ENCODE peak calls at places on chromosomes 6 and 20, in five cellular contexts. W, A, M, G and R are unnamed samples.
A peak's percentile ranks its signal among the peaks of the same experiment; 100 is the strongest.

GRCh38 chr6:75285156-75285639 is 606 bp upstream of the TMEM30A start:
- DNase-seq in W (no peak), A (no peak), M (no peak), G (no peak), R (no peak)

GRCh38 chr6:443621-444175 is 52.1 kb downstream of the IRF4 start:
- DNase-seq in W (no peak), A (no peak), M (no peak), G (no peak), R (no peak)

GRCh38 chr6:63644668-63645326 is 9.2 kb downstream of the PHF3 start:
- DNase-seq in W (no peak), A (no peak), M (no peak), G (no peak), R (no peak)

GRCh38 chr6:45965787-45966186 is 49.9 kb downstream of the CLIC5 start:
- DNase-seq in W (no peak), A (no peak), M (peak; percentile 22), G (no peak), R (peak; percentile 25)

GRCh38 chr6:119331676-119332286 is 17.8 kb downstream of the MAN1A1 start:
- DNase-seq in W (no peak), A (no peak), M (no peak), G (no peak), R (no peak)

GRCh38 chr20:53748821-53749402 is 155.3 kb upstream of the ZNF217 start:
- DNase-seq in W (no peak), A (no peak), M (peak; percentile 68), G (no peak), R (peak; percentile 79)

GRCh38 chr6:130889423-130889822 is 62.2 kb downstream of the SMLR1 start:
- DNase-seq in W (no peak), A (no peak), M (no peak), G (no peak), R (no peak)

GRCh38 chr6:84785676-84786075 is 21.3 kb upstream of the TBX18 start:
- DNase-seq in W (no peak), A (no peak), M (no peak), G (no peak), R (no peak)

GRCh38 chr20:24615353-24615752 is 145.9 kb downstream of the SYNDIG1 start:
- DNase-seq in W (no peak), A (no peak), M (no peak), G (no peak), R (no peak)

GRCh38 chr6:135686784-135687301 is 164.7 kb upstream of the PDE7B start:
- DNase-seq in W (no peak), A (no peak), M (peak; percentile 60), G (no peak), R (peak; percentile 32)

GRCh38 chr6:169962604-169963469 is 211.4 kb downstream of the ERMARD start:
- DNase-seq in W (peak; percentile 36), A (no peak), M (no peak), G (peak; percentile 39), R (no peak)

GRCh38 chr6:5738211-5738610 is 268.5 kb downstream of the NRN1 start:
- DNase-seq in W (no peak), A (no peak), M (no peak), G (no peak), R (no peak)

GRCh38 chr6:24524801-24525200 is 30.0 kb downstream of the ALDH5A1 start:
- DNase-seq in W (peak; percentile 37), A (peak; percentile 33), M (peak; percentile 59), G (no peak), R (peak; percentile 59)

GRCh38 chr6:33343953-33344611 is 26.5 kb upstream of the ZBTB22 start:
- DNase-seq in W (no peak), A (no peak), M (no peak), G (no peak), R (no peak)

GRCh38 chr6:34276881-34277762 is 28.3 kb upstream of the SMIM29 start:
- DNase-seq in W (no peak), A (no peak), M (no peak), G (no peak), R (no peak)

GRCh38 chr6:128209771-128210170 is 308.9 kb upstream of the THEMIS start:
- DNase-seq in W (no peak), A (no peak), M (peak; percentile 79), G (no peak), R (peak; percentile 62)

GRCh38 chr20:63639093-63639860 is 12.4 kb upstream of the GMEB2 start:
- DNase-seq in W (no peak), A (no peak), M (no peak), G (no peak), R (no peak)

GRCh38 chr6:157528931-157529653 is 148.1 kb downstream of the ZDHHC14 start:
- DNase-seq in W (no peak), A (no peak), M (no peak), G (no peak), R (peak; percentile 76)

GRCh38 chr6:167305796-167306195 is 14.7 kb downstream of the UNC93A start:
- DNase-seq in W (no peak), A (no peak), M (no peak), G (no peak), R (no peak)

GRCh38 chr6:11994875-11995461 is 17.1 kb upstream of the HIVEP1 start:
- DNase-seq in W (no peak), A (no peak), M (no peak), G (no peak), R (no peak)

GRCh38 chr6:134421496-134421895 is 103.6 kb upstream of the SGK1 start:
- DNase-seq in W (no peak), A (no peak), M (peak; percentile 86), G (no peak), R (peak; percentile 77)

GRCh38 chr6:141117869-141118268 is 1014.9 kb upstream of the GJE1 start:
- DNase-seq in W (no peak), A (no peak), M (no peak), G (no peak), R (no peak)

GRCh38 chr6:166664135-166664534 is 37.1 kb upstream of the RPS6KA2 start:
- DNase-seq in W (no peak), A (no peak), M (peak; percentile 50), G (no peak), R (peak; percentile 87)

GRCh38 chr6:168060521-168060931 is 18.5 kb downstream of the FRMD1 start:
- DNase-seq in W (peak; percentile 69), A (peak; percentile 41), M (peak; percentile 43), G (no peak), R (peak; percentile 75)

GRCh38 chr6:97322811-97323210 is 39.8 kb upstream of the MMS22L start:
- DNase-seq in W (no peak), A (no peak), M (peak; percentile 52), G (no peak), R (no peak)

GRCh38 chr6:161214722-161215121 is 59.1 kb downstream of the AGPAT4 start:
- DNase-seq in W (no peak), A (no peak), M (no peak), G (no peak), R (no peak)

GRCh38 chr6:16044211-16044643 is 84.7 kb upstream of the MYLIP start:
- DNase-seq in W (no peak), A (no peak), M (no peak), G (no peak), R (no peak)

GRCh38 chr20:13546497-13547131 is 92.1 kb downstream of the TASP1 start:
- DNase-seq in W (peak; percentile 76), A (peak; percentile 73), M (peak; percentile 71), G (peak; percentile 93), R (peak; percentile 70)

DNA sequence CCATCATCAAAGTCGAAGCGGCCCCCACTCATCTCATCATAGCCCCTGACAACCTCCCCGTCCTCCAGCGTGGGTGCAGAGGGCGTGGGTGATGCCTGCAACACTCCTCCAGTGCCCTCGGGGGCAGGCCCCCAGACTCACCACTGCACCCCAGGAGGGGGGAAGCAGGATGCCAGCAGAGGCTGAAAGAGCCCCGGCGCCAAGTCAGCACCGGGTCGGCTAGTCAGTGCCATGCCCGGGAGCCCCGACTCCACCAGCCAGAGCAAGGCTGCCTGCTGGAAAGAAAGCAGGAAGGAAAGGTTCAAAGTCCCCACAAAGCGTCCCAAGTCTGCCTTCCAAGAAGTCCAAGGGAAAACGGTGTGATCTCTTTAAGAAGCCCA is 324 bp downstream of the JPH2 start:
- DNase-seq in W (no peak), A (no peak), M (no peak), G (no peak), R (no peak)
- H3K18ac ChIP-seq in W (no peak overlapping the region), A (peak overlapping the region; percentile 8), M (peak overlapping the region; percentile 30), G (peak overlapping the region; percentile 53), R (peak overlapping the region; percentile 89)

DNA sequence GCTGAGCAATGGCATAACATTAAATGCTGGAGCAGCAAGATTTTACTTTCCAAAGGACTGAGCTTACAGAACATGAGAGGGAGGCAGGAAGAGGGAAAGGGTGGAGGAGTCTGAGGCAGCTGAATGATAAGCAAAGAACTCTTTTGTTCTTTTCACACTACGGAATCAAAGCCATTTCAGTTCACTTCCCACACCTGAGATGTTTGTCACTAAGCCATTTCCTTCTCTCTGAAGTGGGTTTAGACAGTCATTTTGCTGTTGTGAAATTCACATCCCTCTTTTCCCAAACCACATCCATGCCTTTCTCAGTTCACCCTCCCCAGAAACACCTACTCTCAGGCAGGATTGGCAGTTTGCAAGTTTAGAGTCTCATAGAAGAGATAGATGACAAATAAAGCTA is 267.9 kb downstream of the ADGRG6 start:
- DNase-seq in W (peak; percentile 33), A (no peak), M (no peak), G (no peak), R (peak; percentile 18)
- H2AFZ ChIP-seq in W (peak overlapping the region; percentile 86), A (no peak overlapping the region), M (no peak overlapping the region), G (peak overlapping the region; percentile 95), R (no peak overlapping the region)

DNA sequence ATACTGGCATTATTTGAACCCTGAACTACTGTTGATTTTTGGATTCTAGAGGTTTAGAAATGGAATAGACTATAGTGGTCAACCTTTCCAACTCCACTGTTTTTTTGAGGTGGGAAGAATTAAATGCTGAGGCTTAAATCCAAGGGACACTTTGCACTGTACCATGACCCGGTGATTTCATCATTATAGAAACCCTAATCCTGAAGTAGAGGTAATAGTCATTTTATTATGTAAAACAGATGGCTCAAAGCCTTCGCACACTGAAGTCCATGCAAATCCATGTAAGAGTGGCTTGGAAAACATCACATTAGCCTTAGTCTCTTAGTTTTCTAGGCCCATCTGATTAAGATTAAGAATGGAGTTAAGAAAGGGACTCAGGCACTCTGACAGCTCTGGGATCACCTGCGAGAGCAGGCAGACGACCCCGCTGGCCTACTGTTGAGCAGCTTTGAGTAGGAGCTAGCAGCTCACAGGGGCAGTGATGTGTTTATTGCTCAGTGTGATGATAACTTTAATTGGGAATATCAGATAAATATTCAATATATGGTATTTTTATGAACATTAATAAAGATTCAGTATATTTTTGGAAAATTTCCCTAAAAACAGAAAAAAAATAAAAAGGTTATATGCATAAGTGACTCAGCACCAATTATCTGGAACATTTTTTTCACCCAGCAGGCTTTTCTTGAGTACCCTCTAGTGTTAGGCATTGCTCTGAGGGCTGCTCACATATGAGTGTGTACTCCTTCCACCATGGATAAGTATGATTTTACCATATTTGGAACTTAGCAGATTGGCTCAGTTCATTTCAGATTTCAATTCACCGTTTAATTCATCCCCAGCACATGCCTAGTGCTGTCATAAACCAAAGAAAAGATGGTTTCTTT is 13.4 kb downstream of the SLX4IP start:
- DNase-seq in W (no peak), A (no peak), M (peak; percentile 48), G (no peak), R (no peak)
- H2BK15ac ChIP-seq in W (no peak overlapping the region), A (no peak overlapping the region), M (no peak overlapping the region), G (no peak overlapping the region), R (no peak overlapping the region)

GRCh38 chr20:34922654-34923381 is 32.8 kb downstream of the GSS start:
- DNase-seq in W (no peak), A (no peak), M (peak; percentile 83), G (no peak), R (peak; percentile 66)

GRCh38 chr20:34921436-34921835 is 34.2 kb downstream of the GSS start:
- DNase-seq in W (no peak), A (no peak), M (no peak), G (no peak), R (no peak)

GRCh38 chr20:34916774-34917354 is 38.7 kb downstream of the GSS start:
- DNase-seq in W (no peak), A (no peak), M (no peak), G (no peak), R (no peak)

GRCh38 chr20:34923414-34923813 is 32.2 kb downstream of the GSS start:
- DNase-seq in W (no peak), A (no peak), M (no peak), G (no peak), R (no peak)

GRCh38 chr20:34920055-34920454 is 35.6 kb downstream of the GSS start:
- DNase-seq in W (no peak), A (no peak), M (no peak), G (no peak), R (no peak)
- H3K18ac ChIP-seq in W (no peak overlapping the region), A (no peak overlapping the region), M (no peak overlapping the region), G (no peak overlapping the region), R (no peak overlapping the region)